ENCODE peak calls at places on chromosome 17, in seven cellular contexts. One of them, this sample, is unnamed.

GRCh38 chr17:21510686-21511367 is 134.7 kb downstream of the KCNJ12 start:
- DNase-seq in body of pancreas: no peak
- DNase-seq in aorta: no peak
- DNase-seq in BJ: no peak
- DNase-seq in T-helper 1 cell: no peak
- DNase-seq in HCT116: no peak
- DNase-seq in osteocyte: no peak
- DNase-seq in this sample: no peak

GRCh38 chr17:2181206-2181983 is 122.2 kb downstream of the SMG6 start:
- DNase-seq in BJ: no peak
- DNase-seq in HCT116: no peak
- DNase-seq in T-helper 1 cell: no peak
- DNase-seq in aorta: peak
- DNase-seq in osteocyte: no peak
- DNase-seq in body of pancreas: no peak
- DNase-seq in this sample: no peak

GRCh38 chr17:6546069-6546718 is 10.2 kb downstream of the PITPNM3 start:
- DNase-seq in osteocyte: no peak
- DNase-seq in HCT116: no peak
- DNase-seq in body of pancreas: no peak
- DNase-seq in aorta: no peak
- DNase-seq in T-helper 1 cell: no peak
- DNase-seq in BJ: no peak
- DNase-seq in this sample: no peak

GRCh38 chr17:57257213-57257873 is 1.0 kb downstream of the MSI2 start:
- DNase-seq in HCT116: no peak
- DNase-seq in osteocyte: peak
- DNase-seq in BJ: no peak
- DNase-seq in aorta: no peak
- DNase-seq in body of pancreas: no peak
- DNase-seq in T-helper 1 cell: no peak
- DNase-seq in this sample: no peak

GRCh38 chr17:79952265-79952877 is 83.3 kb downstream of the TBC1D16 start:
- DNase-seq in aorta: peak
- DNase-seq in HCT116: no peak
- DNase-seq in BJ: no peak
- DNase-seq in body of pancreas: peak
- DNase-seq in osteocyte: no peak
- DNase-seq in T-helper 1 cell: no peak
- DNase-seq in this sample: no peak

GRCh38 chr17:10614536-10615155 is 42.5 kb downstream of the MYH3 start:
- DNase-seq in aorta: no peak
- DNase-seq in BJ: no peak
- DNase-seq in T-helper 1 cell: no peak
- DNase-seq in HCT116: peak
- DNase-seq in osteocyte: no peak
- DNase-seq in body of pancreas: peak
- DNase-seq in this sample: peak

GRCh38 chr17:66474810-66475497 is 172.5 kb downstream of the PRKCA start:
- DNase-seq in HCT116: no peak
- DNase-seq in osteocyte: no peak
- DNase-seq in T-helper 1 cell: no peak
- DNase-seq in BJ: no peak
- DNase-seq in body of pancreas: no peak
- DNase-seq in aorta: no peak
- DNase-seq in this sample: no peak

GRCh38 chr17:76411247-76411646 is 26.8 kb downstream of the SPHK1 start:
- DNase-seq in BJ: no peak
- DNase-seq in T-helper 1 cell: no peak
- DNase-seq in HCT116: no peak
- DNase-seq in osteocyte: no peak
- DNase-seq in body of pancreas: no peak
- DNase-seq in aorta: peak
- DNase-seq in this sample: no peak

GRCh38 chr17:77693776-77694175 is 264.7 kb upstream of the TNRC6C start:
- DNase-seq in aorta: peak
- DNase-seq in osteocyte: peak
- DNase-seq in HCT116: no peak
- DNase-seq in BJ: no peak
- DNase-seq in body of pancreas: no peak
- DNase-seq in T-helper 1 cell: no peak
- DNase-seq in this sample: no peak

GRCh38 chr17:61583242-61583641 is 7.8 kb downstream of the NACA2 start:
- DNase-seq in osteocyte: no peak
- DNase-seq in aorta: no peak
- DNase-seq in body of pancreas: no peak
- DNase-seq in BJ: peak
- DNase-seq in T-helper 1 cell: no peak
- DNase-seq in HCT116: peak
- DNase-seq in this sample: peak

GRCh38 chr17:36849871-36850348 is 87.4 kb upstream of the LHX1 start:
- DNase-seq in osteocyte: no peak
- DNase-seq in body of pancreas: no peak
- DNase-seq in T-helper 1 cell: no peak
- DNase-seq in HCT116: peak
- DNase-seq in aorta: peak
- DNase-seq in BJ: peak
- DNase-seq in this sample: peak

GRCh38 chr17:72393553-72393952 is 272.7 kb downstream of the SOX9 start:
- DNase-seq in osteocyte: no peak
- DNase-seq in T-helper 1 cell: no peak
- DNase-seq in HCT116: peak
- DNase-seq in aorta: no peak
- DNase-seq in body of pancreas: no peak
- DNase-seq in BJ: no peak
- DNase-seq in this sample: peak

GRCh38 chr17:11853321-11854151 is 143.7 kb downstream of the ZNF18 start:
- DNase-seq in body of pancreas: no peak
- DNase-seq in T-helper 1 cell: no peak
- DNase-seq in HCT116: no peak
- DNase-seq in osteocyte: no peak
- DNase-seq in aorta: no peak
- DNase-seq in BJ: no peak
- DNase-seq in this sample: no peak

This sample was measured in RWPE1.